ENCODE peak calls at places on chromosomes 11 and 22, in four cellular contexts. H is thoracic aorta, M is AG09309, R is DND-41. K is an unnamed sample.

GRCh38 chr11:13009476-13009920 is 382 bp downstream of the RASSF10 start:
- DNase-seq in H (no peak), M (no peak), R (no peak), K (no peak)

GRCh38 chr22:42673898-42674390 is 24.8 kb upstream of the CYB5R3 start:
- DNase-seq in H (no peak), M (no peak), R (no peak), K (no peak)

GRCh38 chr11:17613428-17613962 is 66.4 kb downstream of the OTOG start:
- DNase-seq in H (no peak), M (no peak), R (no peak), K (no peak)

GRCh38 chr11:116928102-116928777 is 90.8 kb upstream of the APOA1 start:
- DNase-seq in H (no peak), M (no peak), R (peak), K (peak)

GRCh38 chr22:42834177-42834949 is 22.7 kb downstream of the ARFGAP3 start:
- DNase-seq in H (no peak), M (no peak), R (no peak), K (no peak)

GRCh38 chr11:44624761-44625221 is 59.3 kb downstream of the CD82 start:
- DNase-seq in H (no peak), M (no peak), R (peak), K (peak)

GRCh38 chr22:35645646-35646045 is 2.6 kb upstream of the APOL6 start:
- DNase-seq in H (no peak), M (no peak), R (no peak), K (no peak)

GRCh38 chr11:132077416-132077815 is 707.0 kb downstream of the NTM start:
- DNase-seq in H (no peak), M (no peak), R (no peak), K (no peak)

GRCh38 chr11:72333657-72334056 is 89.7 kb upstream of the PHOX2A start:
- DNase-seq in H (no peak), M (no peak), R (peak), K (no peak)
- TF ChIP-seq CTCF in H (no peak), M (peak), R (peak), K (no peak)

GRCh38 chr22:49426618-49427266 is 400.9 kb downstream of the BRD1 start:
- DNase-seq in H (no peak), M (no peak), R (no peak), K (no peak)

GRCh38 chr22:49427341-49427740 is 400.3 kb downstream of the BRD1 start:
- DNase-seq in H (no peak), M (no peak), R (no peak), K (no peak)

GRCh38 chr22:49427941-49428340 is 399.7 kb downstream of the BRD1 start:
- DNase-seq in H (no peak), M (no peak), R (no peak), K (no peak)

GRCh38 chr22:49431559-49431958 is 396.1 kb downstream of the BRD1 start:
- DNase-seq in H (no peak), M (no peak), R (no peak), K (no peak)

DNA sequence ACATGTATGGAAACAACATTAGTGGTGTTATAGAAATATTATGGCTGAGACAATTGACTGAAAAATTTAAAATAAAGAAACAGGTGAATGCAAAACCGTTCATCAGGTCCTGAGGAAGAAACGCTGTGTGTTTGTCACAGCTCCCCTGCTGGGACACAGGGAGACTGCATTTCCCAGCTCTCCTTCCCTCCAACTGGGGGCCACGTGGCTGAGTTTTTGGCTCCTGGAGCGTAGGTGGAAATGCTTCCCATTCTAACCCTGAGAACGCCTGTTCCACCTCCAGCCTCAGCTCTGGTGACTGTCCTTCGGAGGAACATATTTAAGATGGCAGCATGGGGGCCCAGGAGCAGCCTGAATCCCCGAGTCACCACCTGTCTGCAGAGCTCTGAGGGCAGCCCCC is 398.6 kb downstream of the BRD1 start:
- DNase-seq in H (no peak), M (no peak), R (no peak), K (no peak)
- TF ChIP-seq CTCF in H (no peak), M (no peak), R (peak), K (no peak)

GRCh38 chr11:36343436-36343835 is 47.3 kb downstream of the PRR5L start:
- DNase-seq in H (no peak), M (no peak), R (no peak), K (no peak)

GRCh38 chr11:36346562-36347383 is 50.7 kb downstream of the PRR5L start:
- DNase-seq in H (no peak), M (no peak), R (no peak), K (no peak)

GRCh38 chr11:36345535-36346141 is 49.5 kb downstream of the PRR5L start:
- DNase-seq in H (no peak), M (no peak), R (no peak), K (no peak)

GRCh38 chr11:36347384-36347906 is 51.4 kb downstream of the PRR5L start:
- DNase-seq in H (no peak), M (no peak), R (no peak), K (no peak)

DNA sequence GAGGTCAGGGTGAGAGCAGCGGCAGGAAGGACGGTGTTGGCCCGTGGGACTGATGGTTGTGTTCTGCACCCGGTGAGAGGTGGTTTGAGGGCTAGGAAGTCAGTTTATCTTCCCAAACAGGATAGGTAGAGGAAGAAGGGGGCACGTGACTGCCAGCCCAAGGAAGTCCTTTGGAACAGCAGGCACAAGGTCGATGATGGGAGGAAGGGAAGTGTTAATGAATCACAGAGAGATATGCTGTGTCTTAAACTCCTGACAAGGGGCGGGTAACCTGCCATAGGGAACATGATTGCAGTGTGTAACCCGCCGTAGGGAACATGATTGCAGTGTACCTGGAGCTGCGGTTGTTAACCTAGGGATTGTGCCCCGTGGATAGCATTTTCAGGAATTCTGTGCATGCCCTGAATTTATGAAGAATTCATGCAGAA is 49.0 kb downstream of the PRR5L start:
- DNase-seq in H (no peak), M (no peak), R (no peak), K (no peak)
- TF ChIP-seq CTCF in H (no peak), M (no peak), R (no peak), K (no peak)

DNA sequence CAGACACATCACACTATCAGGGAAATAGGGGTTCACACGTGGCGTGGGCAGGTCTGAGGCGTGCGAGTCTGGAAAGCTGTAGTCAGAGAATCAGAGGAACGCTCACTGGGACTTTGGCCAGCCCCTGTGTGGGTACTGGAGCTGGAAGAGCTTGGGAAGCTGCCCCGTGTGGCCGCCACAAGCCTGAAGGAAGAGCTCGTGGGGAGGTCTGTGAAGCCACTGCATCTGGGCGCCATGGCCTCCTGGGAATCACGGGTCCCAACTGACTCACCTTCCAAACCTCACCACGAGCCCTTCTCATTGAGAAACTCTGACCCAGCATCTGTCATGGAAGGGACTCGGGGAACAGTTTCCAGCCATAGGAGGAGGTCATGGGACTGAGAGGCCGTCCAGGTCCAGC is 5.9 kb upstream of the MRGPRF start:
- DNase-seq in H (no peak), M (peak), R (no peak), K (no peak)
- TF ChIP-seq CTCF in H (peak), M (no peak), R (no peak), K (no peak)

K was measured in GM10248.